ENCODE peak calls at places on chromosome 4, in four cellular contexts. One of them, this sample, is unnamed.

GRCh38 chr4:42643685-42644084 is 13.2 kb downstream of the ATP8A1 start:
- DNase-seq in IMR-90: no peak
- DNase-seq in GM12878: peak
- DNase-seq in A549: no peak
- DNase-seq in this sample: no peak

GRCh38 chr4:75432683-75433082 is 81.5 kb downstream of the RCHY1 start:
- DNase-seq in GM12878: no peak
- DNase-seq in IMR-90: peak
- DNase-seq in A549: peak
- DNase-seq in this sample: peak

GRCh38 chr4:151629097-151629783 is 131.6 kb downstream of the GATB start:
- DNase-seq in GM12878: no peak
- DNase-seq in A549: no peak
- DNase-seq in IMR-90: no peak
- DNase-seq in this sample: no peak

GRCh38 chr4:74501579-74501978 is 56.6 kb downstream of the AREG start:
- DNase-seq in IMR-90: peak
- DNase-seq in A549: no peak
- DNase-seq in GM12878: no peak
- DNase-seq in this sample: no peak

GRCh38 chr4:10354225-10354624 is 103.0 kb downstream of the ZNF518B start:
- DNase-seq in IMR-90: no peak
- DNase-seq in GM12878: no peak
- DNase-seq in A549: no peak
- DNase-seq in this sample: no peak

GRCh38 chr4:119550857-119551532 is 77.6 kb downstream of the PDE5A start:
- DNase-seq in GM12878: no peak
- DNase-seq in IMR-90: peak
- DNase-seq in A549: no peak
- DNase-seq in this sample: no peak

GRCh38 chr4:66539745-66540144 is 869.5 kb upstream of the EPHA5 start:
- DNase-seq in GM12878: no peak
- DNase-seq in IMR-90: no peak
- DNase-seq in A549: peak
- DNase-seq in this sample: no peak

GRCh38 chr4:47038263-47038662 is 6.9 kb downstream of the GABRB1 start:
- DNase-seq in GM12878: no peak
- DNase-seq in A549: no peak
- DNase-seq in IMR-90: no peak
- DNase-seq in this sample: no peak

GRCh38 chr4:6184169-6184568 is 16.2 kb downstream of the JAKMIP1 start:
- DNase-seq in GM12878: no peak
- DNase-seq in IMR-90: no peak
- DNase-seq in A549: no peak
- DNase-seq in this sample: no peak

GRCh38 chr4:146302833-146303232 is 88.5 kb downstream of the REELD1 start:
- DNase-seq in GM12878: no peak
- DNase-seq in A549: no peak
- DNase-seq in IMR-90: no peak
- DNase-seq in this sample: no peak

GRCh38 chr4:130249002-130249401 is 1153.0 kb downstream of the C4orf33 start:
- DNase-seq in GM12878: no peak
- DNase-seq in IMR-90: no peak
- DNase-seq in A549: no peak
- DNase-seq in this sample: no peak

GRCh38 chr4:77172336-77172735 is 15.3 kb downstream of the CCNG2 start:
- DNase-seq in IMR-90: peak
- DNase-seq in A549: no peak
- DNase-seq in GM12878: no peak
- DNase-seq in this sample: no peak

GRCh38 chr4:134668237-134668636 is 466.6 kb upstream of the PABPC4L start:
- DNase-seq in IMR-90: no peak
- DNase-seq in A549: no peak
- DNase-seq in GM12878: no peak
- DNase-seq in this sample: no peak

GRCh38 chr4:47510506-47511143 is 25.6 kb downstream of the ATP10D start:
- DNase-seq in GM12878: peak
- DNase-seq in A549: no peak
- DNase-seq in IMR-90: peak
- DNase-seq in this sample: no peak

DNA sequence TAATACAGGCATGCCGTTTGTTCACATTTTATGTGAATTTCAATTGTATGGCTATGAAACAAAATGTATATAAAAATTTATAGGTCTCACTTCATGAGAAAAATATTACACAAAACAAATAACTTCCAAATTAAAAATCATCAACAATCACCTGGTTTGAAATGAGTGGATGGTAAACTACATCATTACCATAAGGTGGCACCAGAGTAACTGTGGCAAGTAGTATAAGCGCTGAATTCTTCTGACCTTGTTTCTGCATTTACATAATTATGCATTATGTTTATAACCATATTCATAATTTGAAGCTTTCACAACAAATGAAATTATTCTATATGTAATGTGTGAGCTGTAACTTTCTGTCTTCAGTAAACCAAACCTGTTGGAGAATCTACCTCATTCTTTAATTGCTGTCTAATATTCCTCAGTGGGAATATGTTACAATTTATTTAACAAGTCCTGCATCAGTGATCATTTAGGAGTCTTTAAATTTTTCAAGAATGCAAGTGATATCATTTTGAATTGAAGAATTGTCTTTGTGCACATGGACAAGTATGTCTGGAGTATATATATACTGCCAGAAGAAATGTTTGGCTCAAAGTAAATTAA is 55.2 kb downstream of the MMRN1 start:
- DNase-seq in GM12878: no peak
- DNase-seq in IMR-90: no peak
- DNase-seq in A549: no peak
- DNase-seq in this sample: no peak
- TF ChIP-seq ELK1 in GM12878: no peak
- TF ChIP-seq ELK1 in IMR-90: no peak
- TF ChIP-seq ELK1 in A549: no peak
- TF ChIP-seq ELK1 in this sample: no peak

GRCh38 chr4:158193171-158193749 is 17.0 kb upstream of the TMEM144 start:
- DNase-seq in IMR-90: peak
- DNase-seq in A549: peak
- DNase-seq in GM12878: no peak
- DNase-seq in this sample: peak
- TF ChIP-seq ELK1 in IMR-90: no peak
- TF ChIP-seq ELK1 in A549: no peak
- TF ChIP-seq ELK1 in GM12878: no peak
- TF ChIP-seq ELK1 in this sample: no peak

DNA sequence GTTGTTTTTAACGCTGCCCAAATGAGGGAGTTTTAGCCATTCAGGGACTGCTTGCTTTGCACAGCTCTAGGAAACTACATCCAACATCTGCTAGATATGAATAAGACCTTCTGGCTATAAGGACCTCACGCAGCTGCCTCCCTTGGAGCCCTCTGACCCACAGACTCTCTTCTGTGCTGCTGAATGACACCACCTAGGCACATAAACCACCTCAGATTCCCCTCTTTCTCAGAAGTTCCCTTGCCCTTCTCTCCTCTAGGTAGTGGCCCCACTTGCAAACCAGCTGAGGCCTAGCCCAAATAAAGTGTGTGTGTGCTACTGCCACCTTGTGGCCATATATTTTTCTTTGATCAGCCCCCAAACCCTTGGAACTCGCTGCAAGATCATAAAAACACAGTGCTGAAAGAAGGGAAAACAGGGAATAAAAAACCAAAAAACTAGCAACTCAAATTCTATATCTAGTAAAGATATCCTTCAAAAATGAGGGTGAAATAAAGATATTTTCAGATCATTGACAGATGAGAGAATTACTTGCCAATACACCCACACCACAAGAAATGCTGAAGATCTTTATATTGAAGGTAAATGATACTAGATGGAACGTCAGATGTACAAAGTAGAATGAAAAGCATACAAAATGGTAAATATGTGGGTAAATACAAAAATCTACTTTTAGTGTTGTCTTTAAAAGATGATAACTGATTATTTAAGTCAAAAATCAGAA is 265.9 kb downstream of the ADAMTS3 start:
- DNase-seq in IMR-90: peak
- DNase-seq in GM12878: no peak
- DNase-seq in A549: peak
- DNase-seq in this sample: peak
- TF ChIP-seq ELK1 in IMR-90: no peak
- TF ChIP-seq ELK1 in GM12878: no peak
- TF ChIP-seq ELK1 in A549: no peak
- TF ChIP-seq ELK1 in this sample: no peak

GRCh38 chr4:152666946-152667345 is 12.9 kb downstream of the TMEM154 start:
- DNase-seq in IMR-90: no peak
- DNase-seq in A549: no peak
- DNase-seq in GM12878: no peak
- DNase-seq in this sample: no peak

GRCh38 chr4:152665691-152666410 is 13.9 kb downstream of the TMEM154 start:
- DNase-seq in A549: no peak
- DNase-seq in IMR-90: no peak
- DNase-seq in GM12878: no peak
- DNase-seq in this sample: no peak

GRCh38 chr4:152661649-152662048 is 18.1 kb downstream of the TMEM154 start:
- DNase-seq in IMR-90: no peak
- DNase-seq in A549: no peak
- DNase-seq in GM12878: no peak
- DNase-seq in this sample: no peak

GRCh38 chr4:152660526-152660925 is 19.3 kb downstream of the TMEM154 start:
- DNase-seq in GM12878: no peak
- DNase-seq in IMR-90: no peak
- DNase-seq in A549: no peak
- DNase-seq in this sample: no peak

DNA sequence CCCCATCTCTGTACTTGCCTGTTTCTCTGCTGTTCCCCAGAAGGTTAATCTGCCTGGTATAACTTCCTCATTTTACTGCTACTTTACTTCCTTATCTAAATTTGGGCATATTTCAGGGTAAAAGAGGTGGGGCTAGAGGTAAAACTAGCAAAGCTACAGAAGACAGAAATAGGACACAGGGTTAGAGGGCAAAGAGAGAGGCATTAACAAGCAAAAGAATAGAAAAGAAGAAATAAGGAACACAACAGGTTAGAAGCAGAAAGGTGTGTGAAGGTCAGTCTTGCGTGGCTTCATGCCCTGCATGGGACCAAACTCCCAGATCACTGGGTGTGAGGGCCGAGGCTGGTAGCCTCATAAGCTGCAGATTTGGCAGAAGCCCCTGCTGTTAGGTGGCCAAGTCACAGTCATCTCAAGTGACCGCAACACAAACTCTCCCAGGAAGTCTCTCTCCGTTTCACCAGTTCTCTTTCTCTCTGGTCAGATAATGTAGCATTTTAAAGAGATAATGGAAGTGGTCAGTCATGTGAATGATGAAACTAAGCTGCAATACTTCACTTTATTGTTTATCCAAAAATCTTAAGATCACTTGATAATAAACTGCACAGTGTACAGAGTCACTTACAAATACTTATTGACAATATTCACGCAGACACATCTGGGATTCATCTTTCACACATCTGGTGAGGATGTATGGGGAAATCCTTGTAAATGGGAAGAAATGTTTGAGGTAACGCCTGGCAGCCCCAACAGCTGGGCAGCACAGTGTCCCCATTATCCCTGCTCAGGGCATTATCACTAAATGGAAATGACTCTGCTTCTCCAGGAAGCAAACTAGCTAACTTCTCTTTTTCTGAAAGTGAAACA is 16.4 kb downstream of the TMEM154 start:
- DNase-seq in IMR-90: no peak
- DNase-seq in GM12878: peak
- DNase-seq in A549: no peak
- DNase-seq in this sample: no peak
- TF ChIP-seq ELK1 in IMR-90: no peak
- TF ChIP-seq ELK1 in GM12878: peak
- TF ChIP-seq ELK1 in A549: no peak
- TF ChIP-seq ELK1 in this sample: no peak